ENCODE peak calls at places on chromosomes 7 and 10, in seven cellular contexts. F is breast epithelium, D is K562, C is RWPE1, I is fibroblast of lung, S is lower lobe of right lung, E is HCT116. O is an unnamed sample.

GRCh38 chr7:74059681-74060588 is 23.7 kb upstream of the LIMK1 start:
- DNase-seq in F (peak; percentile 83), D (no peak), C (peak; percentile 86), I (no peak), S (peak; percentile 81), E (peak; percentile 33), O (no peak)

GRCh38 chr10:127966875-127967274 is 60.0 kb downstream of the PTPRE start:
- DNase-seq in F (no peak), D (no peak), C (no peak), I (no peak), S (no peak), E (no peak), O (no peak)

GRCh38 chr10:62813981-62814380 is 2.2 kb downstream of the EGR2 start:
- DNase-seq in F (no peak), D (no peak), C (no peak), I (no peak), S (no peak), E (no peak), O (no peak)

GRCh38 chr10:24756283-24756682 is 32.6 kb upstream of the ARHGAP21 start:
- DNase-seq in F (no peak), D (no peak), C (peak; percentile 12), I (no peak), S (no peak), E (no peak), O (no peak)

GRCh38 chr7:107614425-107614824 is 34.4 kb downstream of the BCAP29 start:
- DNase-seq in F (no peak), D (no peak), C (peak; percentile 13), I (peak; percentile 67), S (no peak), E (no peak), O (no peak)

GRCh38 chr10:129101232-129101980 is 365.6 kb upstream of the MGMT start:
- DNase-seq in F (no peak), D (no peak), C (no peak), I (no peak), S (no peak), E (no peak), O (no peak)

GRCh38 chr10:102752934-102753664 is 9.4 kb downstream of the WBP1L start:
- DNase-seq in F (no peak), D (peak; percentile 50), C (no peak), I (peak; percentile 76), S (no peak), E (no peak), O (no peak)

GRCh38 chr10:133276435-133277201 is at the start of gene ADAM8:
- DNase-seq in F (no peak), D (peak; percentile 37), C (peak; percentile 64), I (no peak), S (peak; percentile 77), E (no peak), O (no peak)

GRCh38 chr7:40151504-40151903 is 16.7 kb downstream of the SUGCT start:
- DNase-seq in F (no peak), D (no peak), C (no peak), I (no peak), S (no peak), E (no peak), O (no peak)

GRCh38 chr7:40148671-40149070 is 13.9 kb downstream of the SUGCT start:
- DNase-seq in F (no peak), D (no peak), C (no peak), I (no peak), S (no peak), E (no peak), O (no peak)

GRCh38 chr7:40147371-40148246 is 12.8 kb downstream of the SUGCT start:
- DNase-seq in F (no peak), D (no peak), C (no peak), I (no peak), S (no peak), E (no peak), O (no peak)
- TF ChIP-seq CTCF in F (no peak), D (peak; percentile 6), C (no peak), I (no peak), S (no peak), E (peak; percentile 7), O (no peak)

GRCh38 chr10:105950410-105950809 is 1214.1 kb downstream of the SORCS1 start:
- DNase-seq in F (no peak), D (peak; percentile 11), C (peak; percentile 49), I (peak; percentile 32), S (peak; percentile 54), E (no peak), O (peak; percentile 44)
- TF ChIP-seq CTCF in F (peak; percentile 48), D (peak; percentile 42), C (peak; percentile 82), I (peak; percentile 82), S (peak; percentile 72), E (peak; percentile 81), O (peak; percentile 80)

GRCh38 chr7:1688542-1688941 is 18.5 kb downstream of the ELFN1 start:
- DNase-seq in F (no peak), D (no peak), C (no peak), I (no peak), S (no peak), E (no peak), O (no peak)
- TF ChIP-seq CTCF in F (no peak), D (no peak), C (no peak), I (no peak), S (no peak), E (no peak), O (no peak)

GRCh38 chr10:13990918-13991317 is 339.8 kb downstream of the FRMD4A start:
- DNase-seq in F (peak; percentile 39), D (no peak), C (no peak), I (peak; percentile 67), S (no peak), E (no peak), O (no peak)

GRCh38 chr10:13993169-13993568 is 337.6 kb downstream of the FRMD4A start:
- DNase-seq in F (peak; percentile 89), D (no peak), C (no peak), I (peak; percentile 88), S (no peak), E (no peak), O (no peak)

GRCh38 chr10:13989616-13990015 is 341.1 kb downstream of the FRMD4A start:
- DNase-seq in F (no peak), D (no peak), C (no peak), I (no peak), S (no peak), E (no peak), O (no peak)

GRCh38 chr10:13990392-13990805 is 340.3 kb downstream of the FRMD4A start:
- DNase-seq in F (no peak), D (no peak), C (no peak), I (peak; percentile 54), S (no peak), E (no peak), O (no peak)

GRCh38 chr10:13991353-13991752 is 339.4 kb downstream of the FRMD4A start:
- DNase-seq in F (peak; percentile 57), D (no peak), C (no peak), I (no peak), S (no peak), E (no peak), O (no peak)
- TF ChIP-seq CTCF in F (no peak), D (no peak), C (no peak), I (no peak), S (no peak), E (no peak), O (no peak)

GRCh38 chr10:94225589-94225988 is 137.2 kb downstream of the NOC3L start:
- DNase-seq in F (no peak), D (no peak), C (no peak), I (peak; percentile 35), S (no peak), E (no peak), O (no peak)
- TF ChIP-seq CTCF in F (no peak), D (peak; percentile 24), C (no peak), I (peak; percentile 22), S (peak; percentile 22), E (peak; percentile 27), O (no peak)

GRCh38 chr10:974785-975074 is 13.5 kb upstream of the GTPBP4 start:
- DNase-seq in F (no peak), D (no peak), C (no peak), I (no peak), S (no peak), E (no peak), O (no peak)
- TF ChIP-seq CTCF in F (no peak), D (no peak), C (no peak), I (no peak), S (no peak), E (no peak), O (no peak)

DNA sequence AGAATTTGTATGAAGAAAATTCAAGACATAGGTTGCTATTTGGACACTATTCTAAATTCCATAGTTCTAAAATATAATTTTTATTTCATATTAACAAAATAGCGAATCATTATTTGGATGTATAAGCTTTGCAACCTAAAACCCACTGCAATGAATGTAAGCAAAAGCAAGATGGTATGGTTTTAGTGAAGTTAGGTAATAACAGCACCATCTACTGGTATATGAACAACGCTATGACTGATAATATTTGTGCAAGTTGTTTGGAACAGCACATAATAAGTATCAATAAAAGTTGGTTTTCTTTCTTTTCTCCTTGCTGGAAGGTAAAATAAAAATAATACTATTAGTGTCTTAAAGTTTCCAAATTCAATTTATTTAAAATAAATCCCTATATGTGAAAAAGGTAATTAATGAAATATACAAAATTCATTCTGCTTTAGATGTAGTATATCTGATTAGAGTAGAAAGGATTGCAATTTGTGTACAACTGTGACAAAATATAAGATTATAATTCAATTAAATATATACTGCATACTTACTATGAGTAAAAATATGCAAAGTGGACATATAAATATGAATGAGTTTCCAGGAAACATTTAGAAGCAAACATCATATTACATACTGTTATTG is 79.0 kb upstream of the LSM8 start:
- DNase-seq in F (no peak), D (peak; percentile 13), C (peak; percentile 12), I (peak; percentile 64), S (no peak), E (peak; percentile 15), O (no peak)
- TF ChIP-seq CTCF in F (peak; percentile 39), D (peak; percentile 61), C (peak; percentile 75), I (peak; percentile 9), S (peak; percentile 53), E (peak; percentile 36), O (peak; percentile 15)

GRCh38 chr7:81459485-81459884 is 310.4 kb downstream of the HGF start:
- DNase-seq in F (no peak), D (peak; percentile 44), C (no peak), I (no peak), S (no peak), E (no peak), O (no peak)

GRCh38 chr7:81460646-81461045 is 309.2 kb downstream of the HGF start:
- DNase-seq in F (no peak), D (peak; percentile 21), C (no peak), I (no peak), S (no peak), E (no peak), O (no peak)

GRCh38 chr7:81462672-81463071 is 307.2 kb downstream of the HGF start:
- DNase-seq in F (no peak), D (no peak), C (peak; percentile 8), I (peak; percentile 78), S (no peak), E (no peak), O (no peak)

GRCh38 chr7:81460228-81460627 is 309.6 kb downstream of the HGF start:
- DNase-seq in F (no peak), D (no peak), C (no peak), I (no peak), S (no peak), E (no peak), O (no peak)

GRCh38 chr7:81457858-81458522 is 311.9 kb downstream of the HGF start:
- DNase-seq in F (no peak), D (no peak), C (peak; percentile 27), I (peak; percentile 68), S (no peak), E (peak; percentile 13), O (no peak)
- TF ChIP-seq CTCF in F (peak; percentile 38), D (peak; percentile 26), C (peak; percentile 71), I (no peak), S (peak; percentile 28), E (peak; percentile 24), O (peak; percentile 49)

O was measured in mesothelial cell of epicardium.